ENCODE peak calls at places on chromosomes 5 and 9, in five cellular contexts. O, V, M, E and W are unnamed samples.

GRCh38 chr5:63211413-63212132 is 633.0 kb downstream of the LRRC70 start:
- DNase-seq in O (no peak), V (no peak), M (no peak), E (no peak), W (no peak)

GRCh38 chr9:130857864-130858730 is 23.0 kb downstream of the ABL1 start:
- DNase-seq in O (no peak), V (peak), M (peak), E (peak), W (no peak)

GRCh38 chr9:33273266-33273971 is 8.6 kb downstream of the CHMP5 start:
- DNase-seq in O (no peak), V (no peak), M (no peak), E (no peak), W (no peak)

GRCh38 chr9:78035369-78035993 is 3.9 kb upstream of the GNAQ start:
- DNase-seq in O (no peak), V (peak), M (peak), E (peak), W (peak)

GRCh38 chr9:128503870-128504269 is 649 bp upstream of the GLE1 start:
- DNase-seq in O (no peak), V (peak), M (peak), E (no peak), W (peak)

GRCh38 chr5:144024601-144025000 is 145.9 kb downstream of the YIPF5 start:
- DNase-seq in O (no peak), V (peak), M (peak), E (no peak), W (no peak)

GRCh38 chr5:36202521-36202961 is 39.2 kb downstream of the NADK2 start:
- DNase-seq in O (no peak), V (peak), M (peak), E (peak), W (no peak)

GRCh38 chr5:109951758-109952157 is 262.0 kb downstream of the MAN2A1 start:
- DNase-seq in O (no peak), V (no peak), M (no peak), E (no peak), W (no peak)

GRCh38 chr5:33166971-33167370 is 273.8 kb upstream of the TARS1 start:
- DNase-seq in O (no peak), V (no peak), M (no peak), E (no peak), W (no peak)

GRCh38 chr9:4933177-4933576 is 51.9 kb upstream of the JAK2 start:
- DNase-seq in O (no peak), V (no peak), M (peak), E (no peak), W (no peak)

GRCh38 chr9:122122903-122123632 is 30.0 kb upstream of the TTLL11 start:
- DNase-seq in O (peak), V (peak), M (peak), E (peak), W (peak)

DNA sequence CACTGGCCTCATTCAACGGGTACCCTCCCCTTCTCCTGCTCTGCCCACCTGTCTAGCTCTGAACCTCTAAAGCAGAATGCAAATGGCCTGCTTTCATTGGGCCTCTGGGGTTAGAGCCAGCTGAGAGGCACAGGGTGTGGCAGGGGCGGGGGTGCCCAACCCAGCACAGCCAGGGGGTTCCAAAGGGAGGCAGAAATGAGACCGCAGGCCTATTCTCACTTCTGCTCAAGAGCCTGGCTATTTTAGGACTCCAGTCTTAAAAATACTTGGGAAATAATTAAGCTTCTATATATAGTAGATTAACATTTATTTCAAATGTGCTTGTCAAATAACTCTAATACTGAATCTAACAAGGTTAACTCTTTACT is 5.7 kb downstream of the QSOX2 start:
- DNase-seq in O (no peak), V (no peak), M (no peak), E (no peak), W (no peak)
- H3K4me3 ChIP-seq in O (no peak), V (no peak), M (no peak), E (no peak), W (no peak)

DNA sequence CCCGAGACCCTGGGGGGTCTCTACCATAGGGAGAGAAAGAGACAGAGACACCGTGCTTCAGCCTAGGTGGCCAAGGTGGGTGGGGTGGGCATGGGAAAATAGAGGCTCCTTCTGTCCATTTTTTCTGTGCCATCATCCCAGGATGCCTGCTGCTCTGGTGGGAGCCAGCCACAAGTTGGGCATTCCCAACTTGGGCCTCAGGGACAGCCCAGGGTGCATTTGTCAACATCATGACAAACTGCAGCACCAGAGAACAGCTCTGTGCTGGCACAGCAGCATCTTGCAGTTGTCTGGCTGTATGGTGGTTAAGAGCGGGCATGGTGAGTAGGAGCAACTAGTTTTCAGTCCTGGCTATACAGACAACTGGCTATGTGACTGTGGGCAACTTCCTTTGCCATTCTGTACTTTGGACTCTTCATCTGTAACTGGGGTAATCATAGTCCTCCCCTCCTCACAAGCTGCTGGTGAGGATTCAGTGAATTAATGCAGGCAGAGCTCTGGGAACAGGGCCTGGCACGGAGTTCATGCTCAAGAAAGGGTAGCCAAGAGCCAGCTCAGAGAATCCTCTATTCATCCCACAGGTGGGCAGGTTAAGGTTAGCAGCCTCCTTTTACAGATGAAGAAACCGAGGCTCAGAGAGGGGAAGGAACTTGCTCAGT is 100.5 kb downstream of the RGS3 start:
- DNase-seq in O (no peak), V (no peak), M (no peak), E (no peak), W (no peak)
- H3K4me3 ChIP-seq in O (no peak), V (no peak), M (no peak), E (no peak), W (no peak)

GRCh38 chr5:154610321-154611154 is 132.5 kb upstream of the HAND1 start:
- DNase-seq in O (peak), V (peak), M (peak), E (peak), W (peak)
- H3K4me3 ChIP-seq in O (peak), V (peak), M (peak), E (peak), W (peak)

GRCh38 chr5:78376315-78376714 is 15.9 kb downstream of the SCAMP1 start:
- DNase-seq in O (no peak), V (no peak), M (no peak), E (no peak), W (no peak)
- H3K4me3 ChIP-seq in O (no peak), V (no peak), M (no peak), E (no peak), W (no peak)